ENCODE peak calls at places on chromosomes 1 and 21, in five cellular contexts. One of them, this sample, is unnamed.

GRCh38 chr1:93841771-93842170 is 37.2 kb downstream of the DNTTIP2 start:
- DNase-seq in cardiac muscle cell: no peak
- DNase-seq in Peyer's patch: no peak
- DNase-seq in upper lobe of right lung: no peak
- DNase-seq in GM23338: no peak
- DNase-seq in this sample: no peak

GRCh38 chr1:210232524-210233215 is at the start of gene SERTAD4:
- DNase-seq in cardiac muscle cell: peak
- DNase-seq in Peyer's patch: no peak
- DNase-seq in upper lobe of right lung: peak
- DNase-seq in GM23338: peak
- DNase-seq in this sample: peak

GRCh38 chr1:89407355-89407754 is 43.5 kb downstream of the GBP6 start:
- DNase-seq in cardiac muscle cell: no peak
- DNase-seq in Peyer's patch: no peak
- DNase-seq in upper lobe of right lung: no peak
- DNase-seq in GM23338: no peak
- DNase-seq in this sample: no peak

GRCh38 chr21:16366207-16366606 is 636.4 kb downstream of the USP25 start:
- DNase-seq in cardiac muscle cell: no peak
- DNase-seq in Peyer's patch: no peak
- DNase-seq in upper lobe of right lung: no peak
- DNase-seq in GM23338: no peak
- DNase-seq in this sample: no peak

GRCh38 chr1:156581661-156582387 is 2.3 kb downstream of the TTC24 start:
- DNase-seq in cardiac muscle cell: no peak
- DNase-seq in Peyer's patch: peak
- DNase-seq in upper lobe of right lung: no peak
- DNase-seq in GM23338: no peak
- DNase-seq in this sample: no peak

GRCh38 chr1:18234790-18235242 is 127.2 kb downstream of the IGSF21 start:
- DNase-seq in cardiac muscle cell: peak
- DNase-seq in Peyer's patch: no peak
- DNase-seq in upper lobe of right lung: no peak
- DNase-seq in GM23338: peak
- DNase-seq in this sample: no peak

GRCh38 chr1:54806931-54807611 is 5.9 kb upstream of the TTC22 start:
- DNase-seq in cardiac muscle cell: no peak
- DNase-seq in Peyer's patch: peak
- DNase-seq in upper lobe of right lung: no peak
- DNase-seq in GM23338: no peak
- DNase-seq in this sample: no peak

GRCh38 chr1:153428073-153428638 is 11.8 kb downstream of the S100A7A start:
- DNase-seq in cardiac muscle cell: no peak
- DNase-seq in Peyer's patch: no peak
- DNase-seq in upper lobe of right lung: no peak
- DNase-seq in GM23338: no peak
- DNase-seq in this sample: no peak

GRCh38 chr1:163604391-163604790 is 282.6 kb downstream of the NUF2 start:
- DNase-seq in cardiac muscle cell: no peak
- DNase-seq in Peyer's patch: no peak
- DNase-seq in upper lobe of right lung: no peak
- DNase-seq in GM23338: no peak
- DNase-seq in this sample: no peak

GRCh38 chr1:245807954-245808719 is 653.4 kb downstream of the KIF26B start:
- DNase-seq in cardiac muscle cell: no peak
- DNase-seq in Peyer's patch: no peak
- DNase-seq in upper lobe of right lung: peak
- DNase-seq in GM23338: no peak
- DNase-seq in this sample: no peak

GRCh38 chr1:161921990-161922389 is 101.7 kb downstream of the OLFML2B start:
- DNase-seq in cardiac muscle cell: no peak
- DNase-seq in Peyer's patch: no peak
- DNase-seq in upper lobe of right lung: no peak
- DNase-seq in GM23338: no peak
- DNase-seq in this sample: no peak

GRCh38 chr21:38439336-38439900 is 58.9 kb downstream of the ERG start:
- DNase-seq in cardiac muscle cell: no peak
- DNase-seq in Peyer's patch: no peak
- DNase-seq in upper lobe of right lung: no peak
- DNase-seq in GM23338: no peak
- DNase-seq in this sample: no peak

GRCh38 chr1:5765997-5766913 is 226.0 kb downstream of the NPHP4 start:
- DNase-seq in cardiac muscle cell: no peak
- DNase-seq in Peyer's patch: no peak
- DNase-seq in upper lobe of right lung: no peak
- DNase-seq in GM23338: no peak
- DNase-seq in this sample: no peak

GRCh38 chr1:225437710-225438437 is 10.0 kb upstream of the LBR start:
- DNase-seq in cardiac muscle cell: no peak
- DNase-seq in Peyer's patch: no peak
- DNase-seq in upper lobe of right lung: no peak
- DNase-seq in GM23338: peak
- DNase-seq in this sample: no peak

GRCh38 chr1:225445644-225446297 is 17.9 kb upstream of the LBR start:
- DNase-seq in cardiac muscle cell: no peak
- DNase-seq in Peyer's patch: peak
- DNase-seq in upper lobe of right lung: peak
- DNase-seq in GM23338: no peak
- DNase-seq in this sample: no peak

GRCh38 chr1:225440380-225440957 is 12.6 kb upstream of the LBR start:
- DNase-seq in cardiac muscle cell: no peak
- DNase-seq in Peyer's patch: no peak
- DNase-seq in upper lobe of right lung: no peak
- DNase-seq in GM23338: no peak
- DNase-seq in this sample: no peak

GRCh38 chr1:225442156-225442555 is 14.3 kb upstream of the LBR start:
- DNase-seq in cardiac muscle cell: no peak
- DNase-seq in Peyer's patch: no peak
- DNase-seq in upper lobe of right lung: no peak
- DNase-seq in GM23338: no peak
- DNase-seq in this sample: no peak

DNA sequence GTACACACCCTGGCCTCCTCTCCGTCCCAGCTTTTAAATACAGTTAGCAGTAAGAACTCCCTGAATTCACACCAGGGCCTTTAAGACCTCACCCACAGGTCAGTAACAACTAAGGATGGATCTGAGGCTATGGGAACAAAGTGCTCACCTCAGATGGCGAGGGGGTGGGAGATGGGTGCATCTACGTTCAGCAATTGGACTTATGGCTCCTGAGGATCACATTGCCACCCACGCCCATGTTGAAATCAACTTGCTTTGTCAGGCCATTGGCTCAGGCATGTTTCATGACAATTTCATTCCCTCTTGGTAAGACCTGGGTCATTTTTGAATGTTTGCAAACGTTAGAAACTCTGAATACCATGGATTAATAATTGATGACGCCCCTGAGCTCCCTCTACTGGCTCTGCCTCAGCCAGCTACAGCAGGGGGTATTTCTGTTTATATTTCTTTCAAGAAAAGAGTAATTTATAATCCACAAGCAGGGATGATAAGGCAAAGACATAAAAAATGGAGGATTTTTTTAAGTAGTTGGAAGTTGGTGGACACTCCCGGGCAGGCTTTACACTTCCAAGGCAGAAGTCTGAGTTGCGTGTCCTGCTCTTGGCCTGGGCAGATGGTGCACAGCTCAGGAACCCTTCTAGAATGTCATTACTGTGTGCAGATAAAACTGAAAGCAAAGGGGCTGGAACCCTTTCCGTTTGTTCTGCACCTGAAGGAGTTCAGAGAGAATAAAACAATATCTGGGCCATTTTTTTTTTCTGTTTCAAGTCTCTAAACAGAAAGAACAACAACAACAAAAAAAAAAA is 13.7 kb upstream of the LBR start:
- DNase-seq in cardiac muscle cell: no peak
- DNase-seq in Peyer's patch: peak
- DNase-seq in upper lobe of right lung: no peak
- DNase-seq in GM23338: no peak
- DNase-seq in this sample: no peak
- H3K27ac ChIP-seq in cardiac muscle cell: no peak
- H3K27ac ChIP-seq in Peyer's patch: peak
- H3K27ac ChIP-seq in upper lobe of right lung: peak
- H3K27ac ChIP-seq in GM23338: no peak
- H3K27ac ChIP-seq in this sample: no peak

DNA sequence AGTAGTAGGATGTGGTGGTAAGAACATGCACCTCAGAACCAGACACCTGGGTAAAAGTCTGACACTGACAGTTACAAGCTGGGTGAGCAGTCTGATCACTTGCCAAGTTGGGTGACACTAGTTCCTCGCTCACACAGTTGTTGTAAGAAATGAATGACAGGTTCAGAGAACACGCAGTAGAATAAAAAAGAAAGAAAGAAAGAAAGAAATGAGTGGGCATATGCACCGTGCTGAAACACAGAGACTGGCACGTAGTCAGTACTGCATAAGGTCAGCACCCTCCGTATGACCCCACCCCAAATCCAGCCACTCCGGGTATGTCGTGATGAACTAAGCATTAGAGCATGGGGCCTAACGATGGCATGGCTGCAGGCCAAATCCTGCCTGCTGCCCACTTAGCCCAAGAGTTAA is 90.6 kb downstream of the GLUL start:
- DNase-seq in cardiac muscle cell: no peak
- DNase-seq in Peyer's patch: no peak
- DNase-seq in upper lobe of right lung: no peak
- DNase-seq in GM23338: no peak
- DNase-seq in this sample: no peak
- H3K27ac ChIP-seq in cardiac muscle cell: no peak
- H3K27ac ChIP-seq in Peyer's patch: no peak
- H3K27ac ChIP-seq in upper lobe of right lung: no peak
- H3K27ac ChIP-seq in GM23338: no peak
- H3K27ac ChIP-seq in this sample: peak

GRCh38 chr1:12339861-12340557 is 110.2 kb downstream of the VPS13D start:
- DNase-seq in cardiac muscle cell: no peak
- DNase-seq in Peyer's patch: no peak
- DNase-seq in upper lobe of right lung: no peak
- DNase-seq in GM23338: no peak
- DNase-seq in this sample: no peak
- H3K27ac ChIP-seq in cardiac muscle cell: no peak
- H3K27ac ChIP-seq in Peyer's patch: no peak
- H3K27ac ChIP-seq in upper lobe of right lung: no peak
- H3K27ac ChIP-seq in GM23338: no peak
- H3K27ac ChIP-seq in this sample: no peak

GRCh38 chr21:35346697-35347096 is 297.6 kb upstream of the RUNX1 start:
- DNase-seq in cardiac muscle cell: no peak
- DNase-seq in Peyer's patch: no peak
- DNase-seq in upper lobe of right lung: no peak
- DNase-seq in GM23338: no peak
- DNase-seq in this sample: no peak

GRCh38 chr21:35343046-35343816 is 294.1 kb upstream of the RUNX1 start:
- DNase-seq in cardiac muscle cell: no peak
- DNase-seq in Peyer's patch: no peak
- DNase-seq in upper lobe of right lung: no peak
- DNase-seq in GM23338: no peak
- DNase-seq in this sample: no peak

GRCh38 chr21:35345954-35346353 is 296.9 kb upstream of the RUNX1 start:
- DNase-seq in cardiac muscle cell: no peak
- DNase-seq in Peyer's patch: no peak
- DNase-seq in upper lobe of right lung: no peak
- DNase-seq in GM23338: no peak
- DNase-seq in this sample: no peak

GRCh38 chr21:35342440-35342839 is 293.3 kb upstream of the RUNX1 start:
- DNase-seq in cardiac muscle cell: no peak
- DNase-seq in Peyer's patch: no peak
- DNase-seq in upper lobe of right lung: no peak
- DNase-seq in GM23338: no peak
- DNase-seq in this sample: no peak

GRCh38 chr21:35344582-35344981 is 295.5 kb upstream of the RUNX1 start:
- DNase-seq in cardiac muscle cell: no peak
- DNase-seq in Peyer's patch: no peak
- DNase-seq in upper lobe of right lung: no peak
- DNase-seq in GM23338: no peak
- DNase-seq in this sample: no peak
- H3K27ac ChIP-seq in cardiac muscle cell: no peak
- H3K27ac ChIP-seq in Peyer's patch: no peak
- H3K27ac ChIP-seq in upper lobe of right lung: no peak
- H3K27ac ChIP-seq in GM23338: no peak
- H3K27ac ChIP-seq in this sample: no peak